ENCODE peak calls at places on chromosomes 1 and 21, in eight cellular contexts. One of them, this sample, is unnamed.

GRCh38 chr1:211825990-211826389 is 4.6 kb downstream of the LPGAT1 start:
- DNase-seq in activated CD4-positive, alpha-beta T cell treated with anti-CD3 and anti-CD28 coated beads, Interleukin-2, amount 50 U/mL, for 1 hour: no peak
- DNase-seq in M059J: peak
- DNase-seq in hepatic stellate cell: peak
- DNase-seq in left ventricle myocardium inferior: no peak
- DNase-seq in naive thymus-derived CD8-positive, alpha-beta T cell: no peak
- DNase-seq in stimulated activated CD8-positive, alpha-beta memory T cell treated with anti-CD3 and anti-CD28 coated beads, Interleukin-7, amount 100 ng/mL, for 24 hours: no peak
- DNase-seq in AG10803: peak
- DNase-seq in this sample: no peak

GRCh38 chr1:5980314-5981008 is 11.8 kb downstream of the NPHP4 start:
- DNase-seq in hepatic stellate cell: no peak
- DNase-seq in naive thymus-derived CD8-positive, alpha-beta T cell: no peak
- DNase-seq in activated CD4-positive, alpha-beta T cell treated with anti-CD3 and anti-CD28 coated beads, Interleukin-2, amount 50 U/mL, for 1 hour: no peak
- DNase-seq in left ventricle myocardium inferior: peak
- DNase-seq in stimulated activated CD8-positive, alpha-beta memory T cell treated with anti-CD3 and anti-CD28 coated beads, Interleukin-7, amount 100 ng/mL, for 24 hours: no peak
- DNase-seq in AG10803: peak
- DNase-seq in M059J: no peak
- DNase-seq in this sample: peak

GRCh38 chr1:11198851-11199628 is 9.9 kb downstream of the ANGPTL7 start:
- DNase-seq in AG10803: no peak
- DNase-seq in hepatic stellate cell: no peak
- DNase-seq in M059J: no peak
- DNase-seq in left ventricle myocardium inferior: no peak
- DNase-seq in naive thymus-derived CD8-positive, alpha-beta T cell: no peak
- DNase-seq in stimulated activated CD8-positive, alpha-beta memory T cell treated with anti-CD3 and anti-CD28 coated beads, Interleukin-7, amount 100 ng/mL, for 24 hours: no peak
- DNase-seq in activated CD4-positive, alpha-beta T cell treated with anti-CD3 and anti-CD28 coated beads, Interleukin-2, amount 50 U/mL, for 1 hour: no peak
- DNase-seq in this sample: no peak

GRCh38 chr1:210104103-210104502 is 128.5 kb upstream of the SERTAD4 start:
- DNase-seq in naive thymus-derived CD8-positive, alpha-beta T cell: no peak
- DNase-seq in activated CD4-positive, alpha-beta T cell treated with anti-CD3 and anti-CD28 coated beads, Interleukin-2, amount 50 U/mL, for 1 hour: no peak
- DNase-seq in left ventricle myocardium inferior: no peak
- DNase-seq in stimulated activated CD8-positive, alpha-beta memory T cell treated with anti-CD3 and anti-CD28 coated beads, Interleukin-7, amount 100 ng/mL, for 24 hours: no peak
- DNase-seq in hepatic stellate cell: no peak
- DNase-seq in AG10803: no peak
- DNase-seq in M059J: no peak
- DNase-seq in this sample: no peak

GRCh38 chr1:160837558-160838205 is 25.0 kb downstream of the CD244 start:
- DNase-seq in naive thymus-derived CD8-positive, alpha-beta T cell: peak
- DNase-seq in activated CD4-positive, alpha-beta T cell treated with anti-CD3 and anti-CD28 coated beads, Interleukin-2, amount 50 U/mL, for 1 hour: peak
- DNase-seq in M059J: peak
- DNase-seq in left ventricle myocardium inferior: peak
- DNase-seq in stimulated activated CD8-positive, alpha-beta memory T cell treated with anti-CD3 and anti-CD28 coated beads, Interleukin-7, amount 100 ng/mL, for 24 hours: peak
- DNase-seq in hepatic stellate cell: no peak
- DNase-seq in AG10803: peak
- DNase-seq in this sample: no peak

GRCh38 chr1:17916702-17917101 is 161.6 kb downstream of the ACTL8 start:
- DNase-seq in hepatic stellate cell: no peak
- DNase-seq in M059J: no peak
- DNase-seq in activated CD4-positive, alpha-beta T cell treated with anti-CD3 and anti-CD28 coated beads, Interleukin-2, amount 50 U/mL, for 1 hour: no peak
- DNase-seq in naive thymus-derived CD8-positive, alpha-beta T cell: no peak
- DNase-seq in AG10803: no peak
- DNase-seq in stimulated activated CD8-positive, alpha-beta memory T cell treated with anti-CD3 and anti-CD28 coated beads, Interleukin-7, amount 100 ng/mL, for 24 hours: no peak
- DNase-seq in left ventricle myocardium inferior: no peak
- DNase-seq in this sample: no peak

GRCh38 chr1:47694011-47694890 is 256.4 kb downstream of the FOXD2 start:
- DNase-seq in activated CD4-positive, alpha-beta T cell treated with anti-CD3 and anti-CD28 coated beads, Interleukin-2, amount 50 U/mL, for 1 hour: no peak
- DNase-seq in left ventricle myocardium inferior: no peak
- DNase-seq in hepatic stellate cell: no peak
- DNase-seq in stimulated activated CD8-positive, alpha-beta memory T cell treated with anti-CD3 and anti-CD28 coated beads, Interleukin-7, amount 100 ng/mL, for 24 hours: no peak
- DNase-seq in M059J: no peak
- DNase-seq in AG10803: no peak
- DNase-seq in naive thymus-derived CD8-positive, alpha-beta T cell: no peak
- DNase-seq in this sample: peak

GRCh38 chr21:15968911-15969310 is 239.1 kb downstream of the USP25 start:
- DNase-seq in left ventricle myocardium inferior: no peak
- DNase-seq in hepatic stellate cell: no peak
- DNase-seq in stimulated activated CD8-positive, alpha-beta memory T cell treated with anti-CD3 and anti-CD28 coated beads, Interleukin-7, amount 100 ng/mL, for 24 hours: no peak
- DNase-seq in AG10803: no peak
- DNase-seq in M059J: no peak
- DNase-seq in activated CD4-positive, alpha-beta T cell treated with anti-CD3 and anti-CD28 coated beads, Interleukin-2, amount 50 U/mL, for 1 hour: no peak
- DNase-seq in naive thymus-derived CD8-positive, alpha-beta T cell: no peak
- DNase-seq in this sample: no peak

GRCh38 chr1:168520052-168520751 is 23.6 kb downstream of the XCL2 start:
- DNase-seq in M059J: no peak
- DNase-seq in stimulated activated CD8-positive, alpha-beta memory T cell treated with anti-CD3 and anti-CD28 coated beads, Interleukin-7, amount 100 ng/mL, for 24 hours: no peak
- DNase-seq in naive thymus-derived CD8-positive, alpha-beta T cell: no peak
- DNase-seq in activated CD4-positive, alpha-beta T cell treated with anti-CD3 and anti-CD28 coated beads, Interleukin-2, amount 50 U/mL, for 1 hour: no peak
- DNase-seq in AG10803: no peak
- DNase-seq in left ventricle myocardium inferior: no peak
- DNase-seq in hepatic stellate cell: no peak
- DNase-seq in this sample: no peak

GRCh38 chr1:75034376-75034775 is 99.8 kb upstream of the LHX8 start:
- DNase-seq in stimulated activated CD8-positive, alpha-beta memory T cell treated with anti-CD3 and anti-CD28 coated beads, Interleukin-7, amount 100 ng/mL, for 24 hours: no peak
- DNase-seq in AG10803: no peak
- DNase-seq in hepatic stellate cell: no peak
- DNase-seq in naive thymus-derived CD8-positive, alpha-beta T cell: no peak
- DNase-seq in left ventricle myocardium inferior: no peak
- DNase-seq in M059J: peak
- DNase-seq in activated CD4-positive, alpha-beta T cell treated with anti-CD3 and anti-CD28 coated beads, Interleukin-2, amount 50 U/mL, for 1 hour: no peak
- DNase-seq in this sample: no peak

GRCh38 chr1:32861904-32862698 is 8.6 kb downstream of the FNDC5 start:
- DNase-seq in stimulated activated CD8-positive, alpha-beta memory T cell treated with anti-CD3 and anti-CD28 coated beads, Interleukin-7, amount 100 ng/mL, for 24 hours: no peak
- DNase-seq in M059J: peak
- DNase-seq in AG10803: peak
- DNase-seq in left ventricle myocardium inferior: no peak
- DNase-seq in activated CD4-positive, alpha-beta T cell treated with anti-CD3 and anti-CD28 coated beads, Interleukin-2, amount 50 U/mL, for 1 hour: no peak
- DNase-seq in hepatic stellate cell: no peak
- DNase-seq in naive thymus-derived CD8-positive, alpha-beta T cell: no peak
- DNase-seq in this sample: no peak

GRCh38 chr1:24111264-24111997 is 504 bp downstream of the MYOM3 start:
- DNase-seq in stimulated activated CD8-positive, alpha-beta memory T cell treated with anti-CD3 and anti-CD28 coated beads, Interleukin-7, amount 100 ng/mL, for 24 hours: no peak
- DNase-seq in hepatic stellate cell: no peak
- DNase-seq in M059J: no peak
- DNase-seq in AG10803: peak
- DNase-seq in left ventricle myocardium inferior: peak
- DNase-seq in activated CD4-positive, alpha-beta T cell treated with anti-CD3 and anti-CD28 coated beads, Interleukin-2, amount 50 U/mL, for 1 hour: no peak
- DNase-seq in naive thymus-derived CD8-positive, alpha-beta T cell: no peak
- DNase-seq in this sample: no peak

GRCh38 chr1:61491497-61491896 is 233.4 kb downstream of the TM2D1 start:
- DNase-seq in AG10803: peak
- DNase-seq in naive thymus-derived CD8-positive, alpha-beta T cell: no peak
- DNase-seq in activated CD4-positive, alpha-beta T cell treated with anti-CD3 and anti-CD28 coated beads, Interleukin-2, amount 50 U/mL, for 1 hour: no peak
- DNase-seq in M059J: no peak
- DNase-seq in left ventricle myocardium inferior: no peak
- DNase-seq in stimulated activated CD8-positive, alpha-beta memory T cell treated with anti-CD3 and anti-CD28 coated beads, Interleukin-7, amount 100 ng/mL, for 24 hours: no peak
- DNase-seq in hepatic stellate cell: peak
- DNase-seq in this sample: no peak

GRCh38 chr21:19122371-19122770 is 718.8 kb upstream of the TMPRSS15 start:
- DNase-seq in AG10803: no peak
- DNase-seq in left ventricle myocardium inferior: no peak
- DNase-seq in M059J: no peak
- DNase-seq in hepatic stellate cell: no peak
- DNase-seq in activated CD4-positive, alpha-beta T cell treated with anti-CD3 and anti-CD28 coated beads, Interleukin-2, amount 50 U/mL, for 1 hour: no peak
- DNase-seq in naive thymus-derived CD8-positive, alpha-beta T cell: no peak
- DNase-seq in stimulated activated CD8-positive, alpha-beta memory T cell treated with anti-CD3 and anti-CD28 coated beads, Interleukin-7, amount 100 ng/mL, for 24 hours: no peak
- DNase-seq in this sample: no peak

GRCh38 chr1:4652631-4653327 is 1.6 kb upstream of the AJAP1 start:
- DNase-seq in naive thymus-derived CD8-positive, alpha-beta T cell: peak
- DNase-seq in stimulated activated CD8-positive, alpha-beta memory T cell treated with anti-CD3 and anti-CD28 coated beads, Interleukin-7, amount 100 ng/mL, for 24 hours: peak
- DNase-seq in activated CD4-positive, alpha-beta T cell treated with anti-CD3 and anti-CD28 coated beads, Interleukin-2, amount 50 U/mL, for 1 hour: peak
- DNase-seq in left ventricle myocardium inferior: peak
- DNase-seq in M059J: peak
- DNase-seq in AG10803: peak
- DNase-seq in hepatic stellate cell: peak
- DNase-seq in this sample: no peak

GRCh38 chr1:201530741-201531521 is 8.0 kb upstream of the NAV1 start:
- DNase-seq in left ventricle myocardium inferior: peak
- DNase-seq in AG10803: peak
- DNase-seq in hepatic stellate cell: peak
- DNase-seq in naive thymus-derived CD8-positive, alpha-beta T cell: no peak
- DNase-seq in M059J: peak
- DNase-seq in activated CD4-positive, alpha-beta T cell treated with anti-CD3 and anti-CD28 coated beads, Interleukin-2, amount 50 U/mL, for 1 hour: no peak
- DNase-seq in stimulated activated CD8-positive, alpha-beta memory T cell treated with anti-CD3 and anti-CD28 coated beads, Interleukin-7, amount 100 ng/mL, for 24 hours: peak
- DNase-seq in this sample: peak

GRCh38 chr1:41650176-41650519 is 165.7 kb upstream of the EDN2 start:
- DNase-seq in naive thymus-derived CD8-positive, alpha-beta T cell: no peak
- DNase-seq in AG10803: peak
- DNase-seq in activated CD4-positive, alpha-beta T cell treated with anti-CD3 and anti-CD28 coated beads, Interleukin-2, amount 50 U/mL, for 1 hour: no peak
- DNase-seq in M059J: no peak
- DNase-seq in left ventricle myocardium inferior: no peak
- DNase-seq in hepatic stellate cell: peak
- DNase-seq in stimulated activated CD8-positive, alpha-beta memory T cell treated with anti-CD3 and anti-CD28 coated beads, Interleukin-7, amount 100 ng/mL, for 24 hours: no peak
- DNase-seq in this sample: no peak

GRCh38 chr21:32562426-32562825 is 22.9 kb downstream of the TCP10L start:
- DNase-seq in AG10803: peak
- DNase-seq in hepatic stellate cell: peak
- DNase-seq in M059J: peak
- DNase-seq in left ventricle myocardium inferior: no peak
- DNase-seq in naive thymus-derived CD8-positive, alpha-beta T cell: peak
- DNase-seq in stimulated activated CD8-positive, alpha-beta memory T cell treated with anti-CD3 and anti-CD28 coated beads, Interleukin-7, amount 100 ng/mL, for 24 hours: no peak
- DNase-seq in activated CD4-positive, alpha-beta T cell treated with anti-CD3 and anti-CD28 coated beads, Interleukin-2, amount 50 U/mL, for 1 hour: no peak
- DNase-seq in this sample: no peak

GRCh38 chr21:25457946-25458345 is 149.3 kb downstream of the MRPL39 start:
- DNase-seq in AG10803: no peak
- DNase-seq in stimulated activated CD8-positive, alpha-beta memory T cell treated with anti-CD3 and anti-CD28 coated beads, Interleukin-7, amount 100 ng/mL, for 24 hours: no peak
- DNase-seq in left ventricle myocardium inferior: no peak
- DNase-seq in M059J: no peak
- DNase-seq in naive thymus-derived CD8-positive, alpha-beta T cell: no peak
- DNase-seq in hepatic stellate cell: no peak
- DNase-seq in activated CD4-positive, alpha-beta T cell treated with anti-CD3 and anti-CD28 coated beads, Interleukin-2, amount 50 U/mL, for 1 hour: no peak
- DNase-seq in this sample: no peak

GRCh38 chr1:69982992-69983391 is 222.4 kb downstream of the LRRC40 start:
- DNase-seq in hepatic stellate cell: peak
- DNase-seq in stimulated activated CD8-positive, alpha-beta memory T cell treated with anti-CD3 and anti-CD28 coated beads, Interleukin-7, amount 100 ng/mL, for 24 hours: no peak
- DNase-seq in activated CD4-positive, alpha-beta T cell treated with anti-CD3 and anti-CD28 coated beads, Interleukin-2, amount 50 U/mL, for 1 hour: no peak
- DNase-seq in left ventricle myocardium inferior: no peak
- DNase-seq in M059J: peak
- DNase-seq in naive thymus-derived CD8-positive, alpha-beta T cell: no peak
- DNase-seq in AG10803: peak
- DNase-seq in this sample: no peak

GRCh38 chr1:77388655-77389054 is 106.8 kb downstream of the AK5 start:
- DNase-seq in stimulated activated CD8-positive, alpha-beta memory T cell treated with anti-CD3 and anti-CD28 coated beads, Interleukin-7, amount 100 ng/mL, for 24 hours: no peak
- DNase-seq in left ventricle myocardium inferior: no peak
- DNase-seq in naive thymus-derived CD8-positive, alpha-beta T cell: no peak
- DNase-seq in activated CD4-positive, alpha-beta T cell treated with anti-CD3 and anti-CD28 coated beads, Interleukin-2, amount 50 U/mL, for 1 hour: no peak
- DNase-seq in AG10803: peak
- DNase-seq in hepatic stellate cell: no peak
- DNase-seq in M059J: no peak
- DNase-seq in this sample: no peak

GRCh38 chr21:44911384-44912157 is 9.1 kb downstream of the ITGB2 start:
- DNase-seq in AG10803: no peak
- DNase-seq in stimulated activated CD8-positive, alpha-beta memory T cell treated with anti-CD3 and anti-CD28 coated beads, Interleukin-7, amount 100 ng/mL, for 24 hours: no peak
- DNase-seq in M059J: peak
- DNase-seq in hepatic stellate cell: no peak
- DNase-seq in activated CD4-positive, alpha-beta T cell treated with anti-CD3 and anti-CD28 coated beads, Interleukin-2, amount 50 U/mL, for 1 hour: peak
- DNase-seq in left ventricle myocardium inferior: peak
- DNase-seq in naive thymus-derived CD8-positive, alpha-beta T cell: peak
- DNase-seq in this sample: no peak

GRCh38 chr1:31789259-31790065 is 25.3 kb upstream of the ADGRB2 start:
- DNase-seq in naive thymus-derived CD8-positive, alpha-beta T cell: peak
- DNase-seq in activated CD4-positive, alpha-beta T cell treated with anti-CD3 and anti-CD28 coated beads, Interleukin-2, amount 50 U/mL, for 1 hour: peak
- DNase-seq in AG10803: peak
- DNase-seq in stimulated activated CD8-positive, alpha-beta memory T cell treated with anti-CD3 and anti-CD28 coated beads, Interleukin-7, amount 100 ng/mL, for 24 hours: peak
- DNase-seq in M059J: peak
- DNase-seq in hepatic stellate cell: peak
- DNase-seq in left ventricle myocardium inferior: peak
- DNase-seq in this sample: peak

GRCh38 chr1:154485106-154485505 is 16.9 kb upstream of the TDRD10 start:
- DNase-seq in M059J: no peak
- DNase-seq in hepatic stellate cell: no peak
- DNase-seq in naive thymus-derived CD8-positive, alpha-beta T cell: no peak
- DNase-seq in activated CD4-positive, alpha-beta T cell treated with anti-CD3 and anti-CD28 coated beads, Interleukin-2, amount 50 U/mL, for 1 hour: no peak
- DNase-seq in AG10803: no peak
- DNase-seq in left ventricle myocardium inferior: peak
- DNase-seq in stimulated activated CD8-positive, alpha-beta memory T cell treated with anti-CD3 and anti-CD28 coated beads, Interleukin-7, amount 100 ng/mL, for 24 hours: no peak
- DNase-seq in this sample: no peak

This sample was measured in H1.